ENCODE peak calls at places on chromosomes 11 and 22, in nine cellular contexts. One of them, this sample, is unnamed.

GRCh38 chr11:61599968-61600710 is 19.3 kb upstream of the SYT7 start:
- DNase-seq in thyroid gland: no peak
- DNase-seq in prostate gland: no peak
- DNase-seq in Peyer's patch: no peak
- DNase-seq in GM12892: no peak
- DNase-seq in sigmoid colon: no peak
- DNase-seq in NB4: no peak
- DNase-seq in spleen: no peak
- DNase-seq in body of pancreas: no peak
- DNase-seq in this sample: no peak

GRCh38 chr11:11534981-11535380 is 86.8 kb downstream of the GALNT18 start:
- DNase-seq in thyroid gland: peak
- DNase-seq in prostate gland: no peak
- DNase-seq in Peyer's patch: no peak
- DNase-seq in GM12892: no peak
- DNase-seq in sigmoid colon: no peak
- DNase-seq in NB4: no peak
- DNase-seq in spleen: no peak
- DNase-seq in body of pancreas: peak
- DNase-seq in this sample: no peak

GRCh38 chr11:65591939-65592814 is 3.4 kb downstream of the KCNK7 start:
- DNase-seq in thyroid gland: peak
- DNase-seq in prostate gland: no peak
- DNase-seq in Peyer's patch: peak
- DNase-seq in GM12892: no peak
- DNase-seq in sigmoid colon: peak
- DNase-seq in NB4: no peak
- DNase-seq in spleen: peak
- DNase-seq in body of pancreas: peak
- DNase-seq in this sample: no peak

GRCh38 chr11:8260202-8260996 is 3.3 kb downstream of the LMO1 start:
- DNase-seq in thyroid gland: no peak
- DNase-seq in prostate gland: no peak
- DNase-seq in Peyer's patch: peak
- DNase-seq in GM12892: no peak
- DNase-seq in sigmoid colon: peak
- DNase-seq in NB4: no peak
- DNase-seq in spleen: peak
- DNase-seq in body of pancreas: no peak
- DNase-seq in this sample: no peak

GRCh38 chr22:28955817-28956216 is 72.4 kb downstream of the ZNRF3 start:
- DNase-seq in thyroid gland: no peak
- DNase-seq in prostate gland: no peak
- DNase-seq in Peyer's patch: no peak
- DNase-seq in GM12892: peak
- DNase-seq in sigmoid colon: no peak
- DNase-seq in NB4: peak
- DNase-seq in spleen: no peak
- DNase-seq in body of pancreas: no peak
- DNase-seq in this sample: no peak

GRCh38 chr11:12137005-12137690 is 26.8 kb downstream of the MICAL2 start:
- DNase-seq in thyroid gland: no peak
- DNase-seq in prostate gland: peak
- DNase-seq in Peyer's patch: peak
- DNase-seq in GM12892: no peak
- DNase-seq in sigmoid colon: peak
- DNase-seq in NB4: no peak
- DNase-seq in spleen: no peak
- DNase-seq in body of pancreas: no peak
- DNase-seq in this sample: no peak

GRCh38 chr11:67436459-67437081 is 912 bp downstream of the PTPRCAP start:
- DNase-seq in thyroid gland: no peak
- DNase-seq in prostate gland: no peak
- DNase-seq in Peyer's patch: no peak
- DNase-seq in GM12892: peak
- DNase-seq in sigmoid colon: no peak
- DNase-seq in NB4: peak
- DNase-seq in spleen: peak
- DNase-seq in body of pancreas: no peak
- DNase-seq in this sample: no peak

GRCh38 chr11:118928108-118928869 is 2.6 kb upstream of the BCL9L start:
- DNase-seq in thyroid gland: peak
- DNase-seq in prostate gland: peak
- DNase-seq in Peyer's patch: peak
- DNase-seq in GM12892: peak
- DNase-seq in sigmoid colon: peak
- DNase-seq in NB4: peak
- DNase-seq in spleen: peak
- DNase-seq in body of pancreas: peak
- DNase-seq in this sample: peak

GRCh38 chr11:126173257-126173656 is 38.2 kb downstream of the RPUSD4 start:
- DNase-seq in thyroid gland: no peak
- DNase-seq in prostate gland: no peak
- DNase-seq in Peyer's patch: no peak
- DNase-seq in GM12892: no peak
- DNase-seq in sigmoid colon: no peak
- DNase-seq in NB4: no peak
- DNase-seq in spleen: peak
- DNase-seq in body of pancreas: no peak
- DNase-seq in this sample: no peak

GRCh38 chr22:48698618-48699017 is 1129.1 kb downstream of the BRD1 start:
- DNase-seq in thyroid gland: no peak
- DNase-seq in prostate gland: no peak
- DNase-seq in Peyer's patch: no peak
- DNase-seq in GM12892: no peak
- DNase-seq in sigmoid colon: no peak
- DNase-seq in NB4: no peak
- DNase-seq in spleen: no peak
- DNase-seq in body of pancreas: no peak
- DNase-seq in this sample: no peak

DNA sequence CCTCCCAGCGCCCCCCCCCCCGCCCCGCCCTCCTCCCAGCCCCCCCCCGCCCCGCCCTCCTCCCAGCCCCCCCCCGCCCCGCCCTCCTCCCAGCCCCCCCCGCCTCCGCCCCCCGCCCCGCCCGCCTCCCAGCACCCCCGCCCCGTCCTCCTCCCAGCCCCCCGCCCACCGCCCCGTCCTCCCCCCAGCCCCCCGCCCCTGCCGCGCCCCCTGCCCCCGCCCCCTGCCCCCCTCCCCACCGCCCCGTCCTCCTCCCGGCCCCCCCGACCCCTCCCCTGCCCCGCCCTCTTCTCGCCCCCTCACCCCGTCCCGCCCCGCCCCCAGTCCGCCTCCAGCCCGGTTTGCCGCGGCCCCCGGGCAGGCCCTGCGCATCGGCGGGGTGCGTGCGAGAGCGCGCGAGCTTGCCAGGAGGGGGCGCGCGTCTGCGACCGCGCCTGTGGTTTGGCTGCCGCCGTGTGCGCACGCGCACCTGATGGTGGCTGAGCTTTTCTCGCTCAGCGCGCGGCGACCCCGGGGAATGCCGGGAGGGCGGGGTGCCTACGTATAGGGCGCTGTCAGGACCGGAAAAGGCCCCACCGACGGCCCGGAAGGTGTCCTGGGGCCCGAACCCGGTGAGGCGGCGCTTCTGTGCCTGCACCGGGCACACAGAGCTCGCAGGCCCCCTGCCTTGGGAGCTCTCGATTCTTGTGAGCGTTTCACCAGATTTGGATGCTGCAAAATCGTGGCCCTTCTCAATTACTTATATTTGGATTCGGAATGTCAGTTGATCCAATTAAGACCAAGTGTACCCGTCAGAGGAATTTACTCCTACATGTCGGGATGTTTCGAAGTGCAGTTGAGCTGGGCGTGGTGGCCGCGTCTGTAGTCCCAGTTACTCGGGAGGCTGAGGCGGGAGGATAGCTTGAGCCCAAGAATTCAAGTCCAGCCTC is 501 bp upstream of the TTLL12 start:
- DNase-seq in thyroid gland: peak
- DNase-seq in prostate gland: peak
- DNase-seq in Peyer's patch: peak
- DNase-seq in GM12892: peak
- DNase-seq in sigmoid colon: peak
- DNase-seq in NB4: peak
- DNase-seq in spleen: peak
- DNase-seq in body of pancreas: peak
- DNase-seq in this sample: peak
- TF ChIP-seq POLR2A in thyroid gland: peak
- TF ChIP-seq POLR2A in prostate gland: peak
- TF ChIP-seq POLR2A in Peyer's patch: peak
- TF ChIP-seq POLR2A in GM12892: peak
- TF ChIP-seq POLR2A in sigmoid colon: no peak
- TF ChIP-seq POLR2A in NB4: peak
- TF ChIP-seq POLR2A in spleen: peak
- TF ChIP-seq POLR2A in body of pancreas: no peak
- TF ChIP-seq POLR2A in this sample: peak

DNA sequence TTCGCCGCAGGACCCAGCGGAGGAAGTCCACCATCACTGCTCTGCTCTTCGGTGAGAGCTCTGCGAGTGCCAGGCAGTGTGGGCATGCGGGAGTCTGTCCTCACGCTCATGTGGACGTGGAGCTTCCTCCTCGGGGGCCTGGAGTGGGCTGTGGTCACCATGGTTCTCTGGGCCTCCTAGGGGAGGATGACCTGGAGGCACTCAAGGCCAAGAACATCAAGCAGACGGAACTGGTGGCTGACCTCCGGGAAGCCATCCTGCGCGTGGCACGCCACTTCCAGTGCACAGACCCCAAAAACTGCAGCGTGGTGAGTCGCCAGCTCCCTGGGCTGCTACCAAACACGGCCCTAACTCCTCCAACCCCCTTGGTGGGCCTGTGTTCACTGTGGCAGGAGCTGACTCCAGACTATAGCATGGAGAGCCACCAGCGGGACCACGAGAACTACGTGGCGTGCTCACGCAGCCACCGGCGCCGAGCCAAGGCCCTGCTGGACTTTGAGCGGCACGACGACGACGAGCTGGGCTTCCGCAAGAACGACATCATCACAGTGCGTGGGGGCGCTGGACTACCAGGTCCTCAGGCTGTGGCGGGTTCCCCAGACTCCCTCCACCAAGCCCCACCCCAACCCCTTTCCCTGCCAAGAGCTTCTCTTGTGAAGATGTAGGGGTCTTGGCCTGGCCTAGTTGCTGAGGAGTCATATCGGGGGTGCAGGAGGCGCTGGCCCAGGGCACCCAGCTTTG is 36.8 kb downstream of the SGSM3 start:
- DNase-seq in thyroid gland: no peak
- DNase-seq in prostate gland: no peak
- DNase-seq in Peyer's patch: no peak
- DNase-seq in GM12892: no peak
- DNase-seq in sigmoid colon: no peak
- DNase-seq in NB4: no peak
- DNase-seq in spleen: peak
- DNase-seq in body of pancreas: no peak
- DNase-seq in this sample: no peak
- TF ChIP-seq POLR2A in thyroid gland: no peak
- TF ChIP-seq POLR2A in prostate gland: no peak
- TF ChIP-seq POLR2A in Peyer's patch: no peak
- TF ChIP-seq POLR2A in GM12892: peak
- TF ChIP-seq POLR2A in sigmoid colon: no peak
- TF ChIP-seq POLR2A in NB4: no peak
- TF ChIP-seq POLR2A in spleen: no peak
- TF ChIP-seq POLR2A in body of pancreas: no peak
- TF ChIP-seq POLR2A in this sample: no peak

GRCh38 chr11:1369371-1370005 is 20.2 kb upstream of the BRSK2 start:
- DNase-seq in thyroid gland: no peak
- DNase-seq in prostate gland: no peak
- DNase-seq in Peyer's patch: no peak
- DNase-seq in GM12892: no peak
- DNase-seq in sigmoid colon: no peak
- DNase-seq in NB4: no peak
- DNase-seq in spleen: no peak
- DNase-seq in body of pancreas: no peak
- DNase-seq in this sample: no peak
- TF ChIP-seq POLR2A in thyroid gland: no peak
- TF ChIP-seq POLR2A in prostate gland: no peak
- TF ChIP-seq POLR2A in Peyer's patch: no peak
- TF ChIP-seq POLR2A in GM12892: no peak
- TF ChIP-seq POLR2A in sigmoid colon: no peak
- TF ChIP-seq POLR2A in NB4: no peak
- TF ChIP-seq POLR2A in spleen: no peak
- TF ChIP-seq POLR2A in body of pancreas: no peak
- TF ChIP-seq POLR2A in this sample: no peak

DNA sequence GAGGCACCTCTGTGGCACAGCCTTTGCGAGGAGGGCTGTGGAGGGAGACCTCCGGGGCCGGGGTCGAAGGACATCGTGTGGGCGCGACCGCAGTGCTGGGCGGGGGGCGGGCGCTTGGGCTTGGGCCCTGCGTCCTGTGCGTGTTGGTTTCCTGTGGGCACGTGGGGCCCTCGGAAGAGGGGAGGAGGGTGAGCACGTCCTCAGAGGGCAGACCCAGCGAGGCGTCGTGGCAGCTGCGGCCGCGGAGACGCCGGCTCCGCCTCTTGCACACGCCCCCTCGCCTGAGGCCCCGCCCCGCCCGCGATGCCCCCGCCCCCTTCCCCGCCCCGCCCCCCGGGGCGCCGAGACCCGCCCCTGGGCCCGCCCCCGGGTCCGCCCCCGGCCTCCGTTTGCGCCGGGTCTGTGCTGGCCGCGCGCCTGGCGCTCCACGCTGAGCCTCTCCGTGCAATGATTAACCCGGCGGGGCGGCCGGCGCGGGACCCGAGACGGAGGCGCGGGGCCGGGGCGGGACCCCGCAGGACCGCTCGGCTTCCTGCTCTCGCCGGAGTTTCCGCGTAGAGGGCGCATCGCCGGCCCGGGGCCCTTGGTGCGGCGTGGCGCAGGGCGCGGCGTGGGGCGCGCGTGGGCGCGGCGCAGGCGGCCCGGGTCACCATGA is at the start of gene PRR5:
- DNase-seq in thyroid gland: peak
- DNase-seq in prostate gland: peak
- DNase-seq in Peyer's patch: peak
- DNase-seq in GM12892: peak
- DNase-seq in sigmoid colon: peak
- DNase-seq in NB4: peak
- DNase-seq in spleen: peak
- DNase-seq in body of pancreas: peak
- DNase-seq in this sample: no peak
- TF ChIP-seq POLR2A in thyroid gland: no peak
- TF ChIP-seq POLR2A in prostate gland: no peak
- TF ChIP-seq POLR2A in Peyer's patch: no peak
- TF ChIP-seq POLR2A in GM12892: no peak
- TF ChIP-seq POLR2A in sigmoid colon: no peak
- TF ChIP-seq POLR2A in NB4: no peak
- TF ChIP-seq POLR2A in spleen: no peak
- TF ChIP-seq POLR2A in body of pancreas: peak
- TF ChIP-seq POLR2A in this sample: no peak